ENCODE peak calls at places on chromosomes 16 and 17, in ten cellular contexts. V is GM23248, S is transverse colon, P is sigmoid colon, Q is uterus, D is ovary, X is left ventricle myocardium inferior, U is kidney epithelial cell, I is stomach, T is heart right ventricle. E is an unnamed sample.

GRCh38 chr17:82110298-82110697 is 12.3 kb upstream of the FASN start:
- DNase-seq in V (no peak), S (no peak), P (no peak), Q (no peak), D (no peak), X (no peak), U (peak; percentile 48), I (no peak), T (no peak), E (no peak)

GRCh38 chr16:84769416-84769815 is 50.4 kb upstream of the CRISPLD2 start:
- DNase-seq in V (no peak), S (no peak), P (peak; percentile 40), Q (no peak), D (no peak), X (no peak), U (no peak), I (no peak), T (no peak), E (no peak)

GRCh38 chr17:72514321-72514861 is 393.6 kb downstream of the SOX9 start:
- DNase-seq in V (no peak), S (no peak), P (no peak), Q (no peak), D (no peak), X (no peak), U (no peak), I (no peak), T (no peak), E (no peak)

GRCh38 chr17:69213059-69213813 is 15.4 kb downstream of the ABCA10 start:
- DNase-seq in V (no peak), S (no peak), P (no peak), Q (no peak), D (no peak), X (no peak), U (no peak), I (no peak), T (no peak), E (no peak)

GRCh38 chr16:17334096-17334495 is 136.7 kb downstream of the XYLT1 start:
- DNase-seq in V (peak; percentile 97), S (no peak), P (peak; percentile 72), Q (no peak), D (no peak), X (no peak), U (no peak), I (no peak), T (no peak), E (no peak)

GRCh38 chr16:3490911-3491629 is 4.2 kb downstream of the C16orf90 start:
- DNase-seq in V (no peak), S (no peak), P (no peak), Q (no peak), D (no peak), X (no peak), U (no peak), I (peak; percentile 57), T (no peak), E (peak; percentile 42)

GRCh38 chr16:20897253-20897896 is 2.8 kb downstream of the DCUN1D3 start:
- DNase-seq in V (peak; percentile 80), S (no peak), P (no peak), Q (no peak), D (no peak), X (no peak), U (no peak), I (no peak), T (no peak), E (no peak)

GRCh38 chr17:9937164-9937835 is 32.2 kb upstream of the RCVRN start:
- DNase-seq in V (peak; percentile 78), S (peak; percentile 16), P (peak; percentile 83), Q (peak; percentile 36), D (no peak), X (peak; percentile 83), U (no peak), I (no peak), T (peak; percentile 51), E (no peak)

DNA sequence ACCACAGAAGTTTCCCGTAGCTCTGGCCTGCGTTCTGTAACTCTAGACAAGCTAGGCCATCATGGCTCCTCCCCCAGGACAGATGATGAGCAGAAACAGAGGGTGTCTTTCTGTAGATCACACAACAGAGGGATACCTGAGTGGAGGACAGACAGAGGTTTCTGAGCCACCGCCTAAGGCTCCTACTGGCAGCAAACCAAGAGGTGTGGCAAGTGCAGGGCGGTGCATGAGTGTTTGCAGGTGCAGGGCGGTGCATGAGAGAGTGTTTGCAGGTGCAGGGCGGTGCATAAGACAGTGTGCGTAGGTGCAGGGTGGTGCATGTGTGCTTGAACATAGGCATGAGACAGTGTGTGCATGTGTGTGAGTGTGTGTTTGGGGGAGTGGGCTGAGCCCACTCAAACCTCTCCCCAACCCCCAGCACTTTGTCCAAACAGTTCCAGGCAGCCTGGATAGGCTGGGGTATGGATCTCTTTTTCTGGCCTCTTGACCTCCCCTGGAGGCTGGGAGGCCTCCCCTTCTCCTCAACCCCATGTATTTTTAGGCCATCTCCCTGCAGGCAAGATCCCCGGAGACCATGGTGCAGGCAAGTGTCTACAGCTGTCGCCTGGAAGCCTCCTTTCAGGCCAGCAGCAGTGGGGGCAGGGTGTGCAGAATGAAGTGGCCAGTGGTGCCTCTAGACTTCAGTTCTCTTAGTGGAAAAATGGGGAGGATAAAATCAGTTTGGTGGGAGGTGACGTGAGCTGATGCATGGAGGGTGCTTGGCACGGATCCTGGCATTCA is 53.4 kb upstream of the CBX4 start:
- DNase-seq in V (no peak), S (peak; percentile 87), P (peak; percentile 32), Q (no peak), D (no peak), X (no peak), U (no peak), I (peak; percentile 78), T (peak; percentile 44), E (peak; percentile 57)
- H3K27me3 ChIP-seq in V (peaks cover 23% of the 10 kb centered on the region), S (peaks cover 18% of the 10 kb centered on the region), P (no peaks in the 10 kb centered on the region), Q (no peaks in the 10 kb centered on the region), D (no peaks in the 10 kb centered on the region), X (peaks cover 70% of the 10 kb centered on the region), U (peaks cover 18% of the 10 kb centered on the region), I (no peaks in the 10 kb centered on the region), T (peaks cover 39% of the 10 kb centered on the region), E (no peaks in the 10 kb centered on the region)

GRCh38 chr17:76027159-76027839 is at the start of gene EVPL:
- DNase-seq in V (no peak), S (peak; percentile 90), P (no peak), Q (no peak), D (no peak), X (no peak), U (peak; percentile 32), I (peak; percentile 88), T (no peak), E (no peak)

GRCh38 chr17:76024353-76024752 is 2.8 kb downstream of the EVPL start:
- DNase-seq in V (no peak), S (no peak), P (no peak), Q (no peak), D (no peak), X (no peak), U (no peak), I (no peak), T (no peak), E (no peak)

GRCh38 chr17:76023900-76024237 is 3.2 kb downstream of the EVPL start:
- DNase-seq in V (no peak), S (no peak), P (no peak), Q (no peak), D (no peak), X (no peak), U (no peak), I (no peak), T (no peak), E (no peak)

GRCh38 chr17:76026714-76027158 is 370 bp downstream of the EVPL start:
- DNase-seq in V (no peak), S (no peak), P (no peak), Q (no peak), D (no peak), X (no peak), U (no peak), I (no peak), T (no peak), E (no peak)

DNA sequence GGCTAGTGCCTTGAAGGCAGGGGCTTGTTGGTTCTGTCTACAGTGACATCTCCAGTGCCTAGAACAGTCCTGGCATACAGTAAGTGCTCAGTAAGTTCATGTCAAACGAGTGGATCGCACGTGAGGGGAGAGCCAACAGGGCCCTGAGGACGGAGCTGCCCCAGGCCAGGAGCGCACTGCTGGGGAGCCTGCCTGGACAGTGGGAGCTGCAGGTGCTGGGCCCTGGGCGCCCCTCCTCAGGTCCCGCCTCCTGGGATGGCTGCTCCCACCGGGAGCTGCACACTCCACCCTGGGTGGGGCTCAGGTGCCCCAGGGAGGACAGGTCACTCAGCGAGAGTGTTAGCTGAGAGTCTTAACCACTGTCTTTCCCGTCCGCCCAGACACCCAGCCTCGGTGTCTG is 1.8 kb downstream of the EVPL start:
- DNase-seq in V (no peak), S (no peak), P (no peak), Q (no peak), D (no peak), X (no peak), U (no peak), I (no peak), T (no peak), E (no peak)
- H3K4me3 ChIP-seq in V (no peak overlapping the region), S (no peak overlapping the region), P (no peak overlapping the region), Q (no peak overlapping the region), D (no peak overlapping the region), X (no peak overlapping the region), U (no peak overlapping the region), I (no peak overlapping the region), T (no peak overlapping the region), E (no peak overlapping the region)

DNA sequence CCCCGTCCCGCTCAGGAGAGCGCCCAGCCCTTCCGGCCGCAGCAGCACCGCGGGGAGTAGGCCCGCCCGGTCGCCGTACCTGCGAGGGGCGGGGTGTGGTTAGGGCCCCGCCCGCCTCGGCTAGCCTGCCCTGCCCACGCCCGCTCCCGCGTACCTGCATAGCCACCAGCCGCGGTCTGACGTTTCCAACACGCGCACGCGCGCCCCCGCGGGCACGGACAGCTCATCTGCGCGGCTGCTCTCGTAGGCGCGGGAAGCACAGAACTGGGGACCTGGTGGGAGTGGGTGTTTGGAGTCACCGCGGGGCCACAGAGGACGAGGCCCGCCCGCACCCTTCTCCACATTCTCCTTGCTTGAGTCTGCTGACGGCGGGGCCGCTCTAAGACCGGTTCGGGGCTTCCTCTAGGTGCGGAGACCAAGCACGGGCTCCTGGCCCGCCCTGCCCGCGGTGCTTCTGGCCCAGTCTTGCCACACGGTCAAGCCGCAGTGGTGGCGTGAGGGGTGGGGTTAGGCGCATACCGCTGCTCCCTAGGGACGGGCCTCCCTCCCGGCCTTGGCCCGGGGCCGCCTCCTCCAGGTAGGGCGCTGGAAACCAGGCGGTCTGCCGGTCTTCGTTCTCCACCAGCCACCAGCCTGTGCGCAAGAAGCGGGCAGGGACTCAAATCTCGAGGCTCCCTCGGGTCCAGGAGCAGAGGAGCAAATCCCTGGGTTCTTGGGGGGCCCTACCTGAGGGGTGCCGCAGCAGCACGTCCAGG is 1.8 kb downstream of the NOXO1 start:
- DNase-seq in V (no peak), S (peak; percentile 92), P (no peak), Q (no peak), D (no peak), X (no peak), U (no peak), I (peak; percentile 93), T (no peak), E (no peak)
- H3K27me3 ChIP-seq in V (peaks cover 21% of the 10 kb centered on the region), S (peaks cover 44% of the 10 kb centered on the region), P (peaks cover 71% of the 10 kb centered on the region), Q (no peaks in the 10 kb centered on the region), D (peaks cover 3% of the 10 kb centered on the region), X (peaks cover 84% of the 10 kb centered on the region), U (peaks cover 56% of the 10 kb centered on the region), I (peaks cover 4% of the 10 kb centered on the region), T (peaks cover 45% of the 10 kb centered on the region), E (peaks cover 2% of the 10 kb centered on the region)

GRCh38 chr16:86199182-86199581 is 300.2 kb downstream of the IRF8 start:
- DNase-seq in V (no peak), S (no peak), P (no peak), Q (no peak), D (no peak), X (no peak), U (no peak), I (no peak), T (no peak), E (no peak)

GRCh38 chr16:86196687-86197391 is 297.9 kb downstream of the IRF8 start:
- DNase-seq in V (no peak), S (no peak), P (no peak), Q (no peak), D (no peak), X (no peak), U (no peak), I (no peak), T (no peak), E (no peak)

GRCh38 chr16:86199871-86200700 is 301.1 kb downstream of the IRF8 start:
- DNase-seq in V (no peak), S (peak; percentile 53), P (peak; percentile 96), Q (no peak), D (no peak), X (no peak), U (no peak), I (no peak), T (no peak), E (no peak)

GRCh38 chr16:86200722-86201121 is 301.8 kb downstream of the IRF8 start:
- DNase-seq in V (no peak), S (no peak), P (no peak), Q (no peak), D (no peak), X (no peak), U (no peak), I (no peak), T (no peak), E (no peak)

DNA sequence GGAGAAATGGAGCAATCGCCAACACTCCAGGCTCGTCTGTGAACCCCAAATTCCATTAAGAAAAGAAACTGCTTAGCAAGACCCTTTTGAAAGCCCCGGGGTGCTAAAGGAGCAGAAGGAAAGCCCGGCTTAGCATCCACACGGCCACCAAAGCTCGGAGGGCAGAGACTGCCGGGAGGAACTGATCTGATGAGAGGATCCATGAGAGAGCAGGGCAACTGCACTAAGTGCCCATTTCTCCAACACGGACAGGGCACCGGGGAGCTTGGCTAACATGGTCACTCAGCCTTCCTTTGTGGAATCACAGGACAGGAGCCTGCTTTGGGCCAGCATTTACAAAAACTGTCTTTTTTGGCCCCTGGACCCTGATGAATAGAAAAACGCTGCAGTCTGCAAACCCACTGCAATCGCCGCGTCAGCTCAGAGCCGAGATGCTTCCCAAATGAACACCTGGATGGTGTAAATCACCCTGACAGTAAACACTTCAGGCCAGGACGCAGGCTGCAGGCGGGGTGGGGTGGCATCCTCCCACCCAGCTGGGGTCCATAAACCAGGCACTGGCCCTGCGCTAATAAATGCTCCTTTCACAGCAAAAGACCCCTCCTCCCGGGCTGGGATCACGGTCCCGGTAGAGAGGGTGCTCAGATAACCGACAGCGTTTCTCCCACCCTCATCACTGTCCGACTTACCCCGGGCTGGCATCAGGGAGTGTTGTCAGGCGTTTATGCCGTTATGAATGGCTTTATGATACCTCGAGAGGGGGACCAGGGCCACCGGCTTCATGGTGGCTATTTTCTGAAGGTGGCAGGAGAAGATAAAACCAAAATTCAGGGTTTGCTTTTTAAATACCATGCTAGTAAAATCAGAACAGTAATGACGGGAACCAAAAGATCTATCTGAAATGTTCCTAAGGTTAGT is 299.5 kb downstream of the IRF8 start:
- DNase-seq in V (no peak), S (no peak), P (peak; percentile 83), Q (no peak), D (no peak), X (no peak), U (no peak), I (no peak), T (no peak), E (no peak)
- H3K4me3 ChIP-seq in V (no peak overlapping the region), S (peak overlapping the region; percentile 14), P (peak overlapping the region; percentile 25), Q (no peak overlapping the region), D (no peak overlapping the region), X (no peak overlapping the region), U (no peak overlapping the region), I (peak overlapping the region; percentile 14), T (no peak overlapping the region), E (no peak overlapping the region)

E was measured in aorta.